ENCODE peak calls at places on chromosomes 16 and 17, in eight cellular contexts. L, K, M, H, Z, F, P and J are unnamed samples.

GRCh38 chr17:59632398-59632797 is 12.7 kb downstream of the CLTC start:
- DNase-seq in L (no peak), K (no peak), M (no peak), H (no peak), Z (no peak), F (no peak), P (no peak), J (no peak)

GRCh38 chr16:46629331-46629843 is 8.2 kb upstream of the SHCBP1 start:
- DNase-seq in L (no peak), K (peak; percentile 36), M (peak; percentile 57), H (peak; percentile 58), Z (no peak), F (peak; percentile 18), P (no peak), J (peak; percentile 28)

GRCh38 chr17:3968017-3968416 is 3.8 kb upstream of the ATP2A3 start:
- DNase-seq in L (no peak), K (no peak), M (no peak), H (no peak), Z (no peak), F (no peak), P (no peak), J (no peak)

GRCh38 chr16:51120289-51121008 is 30.6 kb downstream of the SALL1 start:
- DNase-seq in L (no peak), K (no peak), M (no peak), H (no peak), Z (no peak), F (no peak), P (no peak), J (no peak)

GRCh38 chr16:22232277-22233049 is 26.4 kb downstream of the EEF2K start:
- DNase-seq in L (no peak), K (peak; percentile 12), M (no peak), H (peak; percentile 87), Z (no peak), F (no peak), P (peak; percentile 93), J (peak; percentile 98)

GRCh38 chr17:9274119-9274445 is 252.8 kb downstream of the NTN1 start:
- DNase-seq in L (no peak), K (no peak), M (no peak), H (no peak), Z (no peak), F (no peak), P (no peak), J (no peak)

GRCh38 chr17:73096866-73097265 is 4.4 kb upstream of the SLC39A11 start:
- DNase-seq in L (no peak), K (no peak), M (peak; percentile 50), H (no peak), Z (no peak), F (no peak), P (no peak), J (no peak)

GRCh38 chr16:84486126-84486525 is 18.3 kb downstream of the MEAK7 start:
- DNase-seq in L (peak; percentile 58), K (no peak), M (no peak), H (no peak), Z (no peak), F (no peak), P (no peak), J (no peak)

GRCh38 chr17:83067071-83067717 is 12.2 kb upstream of the METRNL start:
- DNase-seq in L (peak; percentile 71), K (no peak), M (no peak), H (no peak), Z (peak; percentile 24), F (no peak), P (peak; percentile 48), J (no peak)

GRCh38 chr17:83065660-83066542 is 13.5 kb upstream of the METRNL start:
- DNase-seq in L (peak; percentile 65), K (no peak), M (no peak), H (no peak), Z (peak; percentile 13), F (no peak), P (peak; percentile 47), J (no peak)

GRCh38 chr17:83068641-83069570 is 10.5 kb upstream of the METRNL start:
- DNase-seq in L (no peak), K (no peak), M (no peak), H (no peak), Z (peak; percentile 20), F (no peak), P (peak; percentile 50), J (no peak)

GRCh38 chr17:83069571-83069906 is 9.9 kb upstream of the METRNL start:
- DNase-seq in L (no peak), K (no peak), M (no peak), H (no peak), Z (peak; percentile 12), F (no peak), P (no peak), J (no peak)

GRCh38 chr17:83067718-83068261 is 11.6 kb upstream of the METRNL start:
- DNase-seq in L (peak; percentile 54), K (no peak), M (no peak), H (peak; percentile 44), Z (peak; percentile 9), F (peak; percentile 50), P (peak; percentile 54), J (no peak)
- TF ChIP-seq CTCF in L (no peak), K (no peak), M (no peak), H (no peak), Z (no peak), F (peak; percentile 13), P (no peak), J (peak; percentile 14)

GRCh38 chr17:17237026-17237799 is at the start of gene FLCN:
- DNase-seq in L (peak; percentile 89), K (peak; percentile 90), M (peak; percentile 89), H (peak; percentile 92), Z (peak; percentile 96), F (peak; percentile 81), P (peak; percentile 96), J (peak; percentile 68)

GRCh38 chr17:17236295-17237025 is 508 bp downstream of the FLCN start:
- DNase-seq in L (no peak), K (peak; percentile 23), M (peak; percentile 49), H (peak; percentile 44), Z (no peak), F (no peak), P (no peak), J (no peak)

GRCh38 chr17:17231621-17232302 is 5.2 kb downstream of the FLCN start:
- DNase-seq in L (no peak), K (no peak), M (no peak), H (no peak), Z (no peak), F (no peak), P (no peak), J (no peak)

GRCh38 chr17:17232303-17232621 is 4.7 kb downstream of the FLCN start:
- DNase-seq in L (no peak), K (no peak), M (no peak), H (no peak), Z (no peak), F (no peak), P (no peak), J (no peak)

DNA sequence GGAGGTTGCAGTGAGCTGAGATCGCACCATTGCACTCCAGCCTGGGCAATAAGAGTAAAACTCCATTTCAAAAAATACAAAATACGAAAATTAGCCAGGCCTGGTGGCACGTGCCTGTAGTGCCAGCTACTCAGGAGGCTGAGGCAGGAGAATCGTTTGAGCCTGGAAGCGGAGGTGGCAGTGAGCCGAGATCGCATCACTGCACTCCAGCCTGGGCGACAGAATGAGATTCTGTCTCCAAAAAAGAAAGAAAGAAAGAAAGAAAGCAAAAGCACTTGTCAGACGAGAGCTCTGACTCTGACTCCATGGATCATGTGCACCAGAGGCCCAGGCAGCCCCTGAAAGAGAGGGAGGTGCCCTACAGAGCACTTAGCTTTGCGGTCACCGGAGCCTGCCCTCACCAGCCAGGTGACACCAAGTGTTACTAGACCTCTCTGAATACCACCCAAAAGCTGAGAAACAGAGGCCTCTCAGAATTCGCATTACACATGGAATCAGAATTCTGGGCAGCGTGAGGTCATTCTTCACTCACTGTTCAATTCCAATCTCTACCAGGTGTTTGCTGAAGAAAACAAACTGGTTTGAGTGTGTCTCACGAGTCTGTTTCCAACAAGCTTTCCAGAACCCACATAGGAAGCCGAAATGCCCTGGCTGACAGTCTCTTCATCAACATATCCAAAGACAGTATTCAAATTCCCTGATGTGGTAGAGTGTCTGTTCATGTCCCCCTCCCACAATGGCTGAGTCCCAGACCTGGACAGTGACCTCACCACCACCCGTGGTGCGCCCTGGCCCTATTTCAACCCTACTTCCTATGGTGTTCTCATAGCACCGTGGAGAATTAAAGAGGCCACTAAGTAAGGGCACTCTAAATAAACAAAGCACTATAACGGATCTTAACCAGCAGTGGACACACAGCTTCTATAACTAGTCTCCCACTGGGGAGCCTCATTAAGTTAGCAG is 1.5 kb downstream of the FLCN start:
- DNase-seq in L (no peak), K (peak; percentile 36), M (peak; percentile 35), H (no peak), Z (no peak), F (peak; percentile 13), P (peak; percentile 50), J (peak; percentile 44)
- H3K4me3 ChIP-seq in L (peak overlapping the region; percentile 79), K (peak overlapping the region; percentile 91), M (peak overlapping the region; percentile 97), H (peak overlapping the region; percentile 85), Z (peak overlapping the region; percentile 100), F (no peak overlapping the region), P (peak overlapping the region; percentile 99), J (peak overlapping the region; percentile 100)

GRCh38 chr17:48468299-48468698 is 38.3 kb upstream of the SKAP1 start:
- DNase-seq in L (no peak), K (no peak), M (no peak), H (no peak), Z (no peak), F (no peak), P (no peak), J (no peak)

GRCh38 chr17:48472485-48473281 is 42.7 kb upstream of the SKAP1 start:
- DNase-seq in L (no peak), K (no peak), M (peak; percentile 75), H (no peak), Z (no peak), F (peak; percentile 52), P (no peak), J (no peak)

GRCh38 chr17:48470388-48471034 is 40.5 kb upstream of the SKAP1 start:
- DNase-seq in L (no peak), K (no peak), M (peak; percentile 81), H (no peak), Z (no peak), F (no peak), P (no peak), J (no peak)

GRCh38 chr17:48469227-48469626 is 39.2 kb upstream of the SKAP1 start:
- DNase-seq in L (no peak), K (no peak), M (no peak), H (no peak), Z (no peak), F (no peak), P (no peak), J (no peak)

GRCh38 chr17:48471807-48472484 is 41.9 kb upstream of the SKAP1 start:
- DNase-seq in L (no peak), K (no peak), M (no peak), H (no peak), Z (no peak), F (no peak), P (no peak), J (no peak)
- TF ChIP-seq CTCF in L (no peak), K (no peak), M (no peak), H (no peak), Z (no peak), F (no peak), P (no peak), J (no peak)

GRCh38 chr17:38509772-38510423 is 81.6 kb downstream of the ARHGAP23 start:
- DNase-seq in L (no peak), K (peak; percentile 30), M (no peak), H (no peak), Z (no peak), F (no peak), P (no peak), J (no peak)

GRCh38 chr17:38507921-38508569 is 79.8 kb downstream of the ARHGAP23 start:
- DNase-seq in L (no peak), K (no peak), M (no peak), H (no peak), Z (no peak), F (no peak), P (no peak), J (no peak)

GRCh38 chr17:38510424-38511125 is 82.3 kb downstream of the ARHGAP23 start:
- DNase-seq in L (no peak), K (no peak), M (no peak), H (no peak), Z (peak; percentile 58), F (peak; percentile 81), P (no peak), J (no peak)

GRCh38 chr17:38508570-38508950 is 80.3 kb downstream of the ARHGAP23 start:
- DNase-seq in L (no peak), K (no peak), M (no peak), H (no peak), Z (no peak), F (no peak), P (no peak), J (no peak)

GRCh38 chr17:38509008-38509771 is 80.9 kb downstream of the ARHGAP23 start:
- DNase-seq in L (no peak), K (peak; percentile 76), M (peak; percentile 93), H (peak; percentile 97), Z (peak; percentile 79), F (peak; percentile 88), P (peak; percentile 79), J (peak; percentile 13)
- H3K4me3 ChIP-seq in L (peak overlapping the region; percentile 48), K (peak overlapping the region; percentile 12), M (no peak overlapping the region), H (no peak overlapping the region), Z (no peak overlapping the region), F (peak overlapping the region; percentile 11), P (no peak overlapping the region), J (no peak overlapping the region)